ENCODE peak calls at places on chromosomes 11 and 22, in seven cellular contexts. G is K562, I is neural progenitor cell, Z is thoracic aorta, V is foreskin fibroblast, F is astrocyte of the cerebellum, X is brain microvascular endothelial cell. O is an unnamed sample.

GRCh38 chr11:12066799-12067508 is 43.4 kb upstream of the MICAL2 start:
- DNase-seq in G (no peak), I (peak; percentile 48), Z (no peak), V (peak; percentile 80), F (no peak), X (no peak), O (no peak)

GRCh38 chr11:114208371-114208770 is 87.8 kb upstream of the NNMT start:
- DNase-seq in G (no peak), I (no peak), Z (no peak), V (no peak), F (no peak), X (no peak), O (peak; percentile 54)

GRCh38 chr22:22349455-22349836 is 104.9 kb downstream of the VPREB1 start:
- DNase-seq in G (no peak), I (no peak), Z (no peak), V (no peak), F (no peak), X (no peak), O (no peak)

GRCh38 chr11:32090774-32091370 is at the start of gene RCN1:
- DNase-seq in G (peak; percentile 34), I (peak; percentile 97), Z (peak; percentile 9), V (peak; percentile 94), F (no peak), X (peak; percentile 61), O (no peak)

GRCh38 chr11:8192016-8192895 is 23.4 kb upstream of the RIC3 start:
- DNase-seq in G (peak; percentile 72), I (peak; percentile 89), Z (no peak), V (peak; percentile 83), F (peak; percentile 36), X (peak; percentile 69), O (peak; percentile 41)

GRCh38 chr11:114288139-114288538 is 8.1 kb upstream of the NNMT start:
- DNase-seq in G (no peak), I (no peak), Z (no peak), V (no peak), F (no peak), X (no peak), O (no peak)

GRCh38 chr22:17792289-17792688 is 18.0 kb upstream of the BID start:
- DNase-seq in G (peak; percentile 64), I (peak; percentile 60), Z (no peak), V (no peak), F (no peak), X (no peak), O (no peak)

GRCh38 chr22:19062139-19062789 is 59.9 kb downstream of the DGCR2 start:
- DNase-seq in G (no peak), I (no peak), Z (no peak), V (no peak), F (no peak), X (no peak), O (no peak)

GRCh38 chr22:48832592-48832991 is 995.1 kb downstream of the BRD1 start:
- DNase-seq in G (no peak), I (no peak), Z (no peak), V (no peak), F (no peak), X (no peak), O (no peak)

GRCh38 chr11:61281581-61282250 is 13.4 kb downstream of the VWCE start:
- DNase-seq in G (peak; percentile 97), I (peak; percentile 89), Z (no peak), V (peak; percentile 57), F (no peak), X (no peak), O (no peak)

GRCh38 chr11:125465701-125466100 is 30.4 kb downstream of the FEZ1 start:
- DNase-seq in G (no peak), I (no peak), Z (no peak), V (no peak), F (no peak), X (no peak), O (no peak)

GRCh38 chr22:38021201-38021600 is 36.0 kb upstream of the PICK1 start:
- DNase-seq in G (no peak), I (no peak), Z (no peak), V (no peak), F (no peak), X (no peak), O (no peak)

GRCh38 chr11:59551651-59552521 is 40.5 kb downstream of the OR4D9 start:
- DNase-seq in G (peak; percentile 47), I (peak; percentile 74), Z (no peak), V (peak; percentile 90), F (no peak), X (peak; percentile 81), O (no peak)

GRCh38 chr11:27913650-27914049 is 194.3 kb downstream of the KIF18A start:
- DNase-seq in G (no peak), I (no peak), Z (no peak), V (peak; percentile 38), F (no peak), X (peak; percentile 76), O (no peak)

GRCh38 chr11:108914211-108914610 is 249.3 kb downstream of the DDX10 start:
- DNase-seq in G (no peak), I (peak; percentile 16), Z (no peak), V (no peak), F (no peak), X (no peak), O (no peak)

GRCh38 chr11:97743205-97743742 is 1277.5 kb upstream of the CNTN5 start:
- DNase-seq in G (no peak), I (no peak), Z (no peak), V (no peak), F (no peak), X (peak; percentile 52), O (no peak)

GRCh38 chr22:32355760-32356159 is 1.9 kb upstream of the RFPL3 start:
- DNase-seq in G (no peak), I (peak; percentile 45), Z (no peak), V (no peak), F (no peak), X (no peak), O (peak; percentile 8)

GRCh38 chr22:36385491-36386350 is 2.0 kb downstream of the MYH9 start:
- DNase-seq in G (no peak), I (peak; percentile 67), Z (peak; percentile 69), V (peak; percentile 77), F (no peak), X (no peak), O (no peak)

GRCh38 chr11:80593981-80594380 is 1153.2 kb upstream of the TENM4 start:
- DNase-seq in G (no peak), I (no peak), Z (no peak), V (no peak), F (peak; percentile 8), X (peak; percentile 88), O (peak; percentile 6)

GRCh38 chr11:65591939-65592814 is 3.4 kb downstream of the KCNK7 start:
- DNase-seq in G (no peak), I (peak; percentile 87), Z (no peak), V (peak; percentile 56), F (no peak), X (no peak), O (no peak)

GRCh38 chr11:65590240-65590738 is 5.3 kb downstream of the KCNK7 start:
- DNase-seq in G (no peak), I (no peak), Z (no peak), V (peak; percentile 67), F (no peak), X (no peak), O (no peak)

GRCh38 chr11:65593518-65594414 is 1.8 kb downstream of the KCNK7 start:
- DNase-seq in G (peak; percentile 67), I (peak; percentile 73), Z (no peak), V (peak; percentile 69), F (no peak), X (no peak), O (no peak)

GRCh38 chr11:65594991-65595920 is at the start of gene KCNK7:
- DNase-seq in G (peak; percentile 66), I (no peak), Z (no peak), V (peak; percentile 66), F (no peak), X (no peak), O (no peak)

DNA sequence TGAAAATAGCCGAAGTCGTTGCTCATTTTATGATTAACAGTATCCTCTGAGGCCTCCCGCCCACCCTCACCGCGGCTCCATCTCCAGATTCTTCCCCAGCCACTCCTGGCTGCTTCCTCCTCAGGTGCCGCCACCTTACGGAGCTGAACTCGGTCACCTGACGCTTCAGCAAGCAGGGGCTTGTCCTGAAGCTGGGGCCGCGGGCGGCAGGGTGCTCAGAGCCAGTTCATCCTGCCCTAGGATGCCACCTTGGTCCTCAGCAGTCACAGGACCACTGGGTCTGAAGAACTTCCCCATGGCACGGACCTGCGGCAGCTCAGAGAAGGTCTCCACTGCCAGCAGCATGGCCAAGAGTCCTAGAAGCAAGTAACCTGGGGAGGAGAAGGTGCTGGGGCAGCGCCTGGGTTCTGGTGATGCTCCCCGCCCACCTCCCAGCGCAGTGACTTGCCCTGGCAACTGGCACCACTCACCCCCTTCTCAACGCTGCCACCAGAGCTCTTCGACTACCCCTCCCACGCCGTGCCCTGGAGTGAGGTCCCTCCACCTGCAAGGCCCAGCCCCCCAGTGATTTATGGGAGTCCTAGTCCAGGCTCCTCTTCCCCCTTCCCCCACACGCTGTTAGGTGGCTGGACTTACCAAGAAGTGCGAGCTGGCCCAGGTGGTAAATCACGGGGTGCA is 2.6 kb downstream of the KCNK7 start:
- DNase-seq in G (no peak), I (no peak), Z (no peak), V (no peak), F (no peak), X (no peak), O (no peak)
- H3K4me3 ChIP-seq in G (no peak overlapping the region), I (peak overlapping the region; percentile 54), Z (no peak overlapping the region), V (no peak overlapping the region), F (no peak overlapping the region), X (no peak overlapping the region), O (no peak overlapping the region)

GRCh38 chr22:23566716-23567475 is 13.2 kb downstream of the IGLL1 start:
- DNase-seq in G (no peak), I (no peak), Z (no peak), V (no peak), F (no peak), X (no peak), O (no peak)
- H3K4me3 ChIP-seq in G (no peak overlapping the region), I (peak overlapping the region; percentile 54), Z (peak overlapping the region; percentile 69), V (no peak overlapping the region), F (peak overlapping the region; percentile 33), X (no peak overlapping the region), O (no peak overlapping the region)

DNA sequence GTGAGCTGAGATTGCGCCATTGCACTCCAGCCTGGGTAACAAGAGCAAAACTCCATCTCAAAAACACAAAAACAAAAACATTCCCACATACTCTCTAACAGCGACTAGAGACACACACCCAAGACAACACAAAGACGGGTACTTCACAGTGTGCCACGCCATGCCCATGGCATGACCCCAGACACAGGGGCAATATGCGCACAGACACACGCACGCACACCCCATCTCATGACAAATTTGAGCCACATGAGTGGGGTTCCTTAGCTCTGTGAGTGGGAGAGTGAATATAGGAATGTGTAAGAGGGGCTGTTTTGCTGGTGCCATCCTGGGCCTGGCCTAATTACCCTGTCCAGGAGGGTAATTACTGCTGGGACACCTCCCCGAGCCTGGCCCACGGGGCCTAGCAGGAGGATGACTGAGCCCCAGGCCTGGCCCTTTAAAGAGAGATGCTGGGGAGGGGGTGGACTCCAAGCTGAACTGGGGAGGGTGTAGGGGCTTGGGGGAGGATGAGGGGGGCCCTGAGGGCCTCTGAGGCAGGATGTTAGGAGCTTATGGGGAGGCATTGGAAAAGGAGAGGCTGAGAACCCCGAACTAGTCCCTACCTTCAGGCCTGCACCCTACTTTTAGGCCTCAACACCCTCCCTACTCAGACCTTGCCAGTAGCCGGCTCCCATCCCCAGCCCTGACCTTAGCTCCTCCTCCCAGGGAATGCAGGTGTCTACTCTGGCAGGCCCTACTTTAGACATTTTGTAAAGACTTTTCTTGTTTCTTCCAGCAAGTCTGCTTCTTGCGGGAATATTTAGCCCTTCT is 1.5 kb downstream of the LTBP3 start:
- DNase-seq in G (no peak), I (no peak), Z (no peak), V (peak; percentile 56), F (no peak), X (no peak), O (no peak)
- H3K4me3 ChIP-seq in G (peak overlapping the region; percentile 41), I (no peak overlapping the region), Z (peak overlapping the region; percentile 80), V (peak overlapping the region; percentile 70), F (peak overlapping the region; percentile 70), X (peak overlapping the region; percentile 73), O (no peak overlapping the region)

GRCh38 chr11:692824-693414 is 2.1 kb downstream of the DEAF1 start:
- DNase-seq in G (no peak), I (no peak), Z (no peak), V (peak; percentile 50), F (no peak), X (no peak), O (no peak)
- H3K4me3 ChIP-seq in G (peak overlapping the region; percentile 98), I (peak overlapping the region; percentile 77), Z (no peak overlapping the region), V (peak overlapping the region; percentile 52), F (peak overlapping the region; percentile 92), X (peak overlapping the region; percentile 77), O (no peak overlapping the region)

O was measured in Jurkat, Clone E6-1.